ENCODE peak calls at places on chromosomes 5 and 9, in six cellular contexts. R is progenitor cell of endocrine pancreas; S is NCI-H82; X is putamen; V is effector CD8-positive, alpha-beta T cell; O is stimulated activated CD8-positive, alpha-beta memory T cell treated with anti-CD3 and anti-CD28 coated beads, Interleukin-7, amount 100 ng/mL, for 24 hours. T is an unnamed sample.

GRCh38 chr5:76273491-76273890 is 129.6 kb upstream of the IQGAP2 start:
- DNase-seq in R (no peak), S (no peak), X (no peak), V (no peak), O (no peak), T (no peak)

GRCh38 chr5:35852084-35852734 is 4.5 kb upstream of the IL7R start:
- DNase-seq in R (no peak), S (no peak), X (no peak), V (no peak), O (no peak), T (no peak)

GRCh38 chr9:73219985-73220626 is 68.4 kb downstream of the ANXA1 start:
- DNase-seq in R (no peak), S (no peak), X (no peak), V (no peak), O (no peak), T (peak; percentile 41)

GRCh38 chr9:120344230-120344629 is 235.7 kb downstream of the CDK5RAP2 start:
- DNase-seq in R (no peak), S (no peak), X (peak; percentile 9), V (no peak), O (no peak), T (no peak)

GRCh38 chr9:123422593-123422992 is 66.6 kb downstream of the CRB2 start:
- DNase-seq in R (no peak), S (no peak), X (no peak), V (no peak), O (no peak), T (no peak)

GRCh38 chr5:72407541-72407940 is 87.4 kb downstream of the PTCD2 start:
- DNase-seq in R (no peak), S (no peak), X (no peak), V (no peak), O (no peak), T (no peak)

GRCh38 chr9:3675964-3676363 is 150.2 kb upstream of the RFX3 start:
- DNase-seq in R (no peak), S (no peak), X (no peak), V (no peak), O (no peak), T (no peak)

GRCh38 chr9:84230355-84231136 is 110.0 kb downstream of the SLC28A3 start:
- DNase-seq in R (no peak), S (peak; percentile 90), X (no peak), V (no peak), O (no peak), T (peak; percentile 25)

GRCh38 chr5:158977642-158978041 is 122.1 kb downstream of the EBF1 start:
- DNase-seq in R (no peak), S (no peak), X (no peak), V (no peak), O (no peak), T (no peak)

GRCh38 chr9:4553951-4554381 is 63.7 kb downstream of the SLC1A1 start:
- DNase-seq in R (no peak), S (no peak), X (no peak), V (no peak), O (no peak), T (peak; percentile 46)

GRCh38 chr5:172820046-172820767 is 13.8 kb upstream of the ERGIC1 start:
- DNase-seq in R (no peak), S (no peak), X (peak; percentile 40), V (no peak), O (no peak), T (no peak)

GRCh38 chr9:98481676-98482075 is 226.2 kb upstream of the TBC1D2 start:
- DNase-seq in R (no peak), S (no peak), X (no peak), V (no peak), O (no peak), T (no peak)

GRCh38 chr9:16145196-16145950 is 592.5 kb downstream of the CCDC171 start:
- DNase-seq in R (no peak), S (no peak), X (no peak), V (no peak), O (no peak), T (no peak)

GRCh38 chr5:120502531-120502930 is 38.4 kb downstream of the PRR16 start:
- DNase-seq in R (no peak), S (no peak), X (no peak), V (no peak), O (no peak), T (no peak)

GRCh38 chr5:59763545-59763944 is 130.0 kb downstream of the PDE4D start:
- DNase-seq in R (no peak), S (peak; percentile 89), X (no peak), V (no peak), O (no peak), T (no peak)

GRCh38 chr5:132772291-132773070 is 4.6 kb downstream of the SEPTIN8 start:
- DNase-seq in R (no peak), S (no peak), X (no peak), V (no peak), O (no peak), T (no peak)

GRCh38 chr9:117400131-117400530 is 14.7 kb downstream of the ASTN2 start:
- DNase-seq in R (no peak), S (peak; percentile 95), X (no peak), V (no peak), O (no peak), T (no peak)

GRCh38 chr9:90124961-90125360 is 517.7 kb downstream of the DIRAS2 start:
- DNase-seq in R (no peak), S (peak; percentile 65), X (no peak), V (no peak), O (no peak), T (no peak)

GRCh38 chr9:128885798-128886197 is 3.9 kb downstream of the LRRC8A start:
- DNase-seq in R (no peak), S (no peak), X (no peak), V (no peak), O (no peak), T (no peak)

GRCh38 chr9:114107286-114108001 is 8.4 kb upstream of the KIF12 start:
- DNase-seq in R (no peak), S (no peak), X (no peak), V (no peak), O (no peak), T (no peak)

GRCh38 chr5:158317507-158317906 is 458.6 kb upstream of the CLINT1 start:
- DNase-seq in R (no peak), S (peak; percentile 95), X (no peak), V (no peak), O (no peak), T (no peak)

GRCh38 chr9:116287721-116288120 is 134.1 kb downstream of the PAPPA start:
- DNase-seq in R (no peak), S (no peak), X (no peak), V (no peak), O (no peak), T (no peak)